ENCODE peak calls at places on chromosomes 11 and 22, in four cellular contexts. V is NCI-H2029, J is EH, X is H54. A is an unnamed sample.

GRCh38 chr22:37193629-37194191 is 5.7 kb upstream of the C1QTNF6 start:
- DNase-seq in J (peak; percentile 60), V (no peak), X (no peak), A (no peak)

GRCh38 chr11:8794677-8795103 is 112.1 kb downstream of the RPL27A start:
- DNase-seq in V (no peak), J (no peak), X (no peak), A (no peak)

GRCh38 chr11:46827995-46828394 is 18.1 kb downstream of the CKAP5 start:
- DNase-seq in X (no peak), V (no peak), J (peak; percentile 20), A (peak; percentile 49)

GRCh38 chr11:105854269-105854668 is 167.8 kb downstream of the MSANTD4 start:
- DNase-seq in X (no peak), J (no peak), V (no peak), A (no peak)

GRCh38 chr22:27850000-27850465 is 48.5 kb upstream of the MN1 start:
- DNase-seq in X (no peak), J (no peak), V (no peak), A (peak; percentile 64)

GRCh38 chr11:27520226-27520625 is 13.7 kb upstream of the LIN7C start:
- DNase-seq in J (peak; percentile 19), X (no peak), V (no peak), A (no peak)

GRCh38 chr11:208177-208916 is 839 bp downstream of the RIC8A start:
- DNase-seq in V (peak; percentile 63), J (peak; percentile 79), X (peak; percentile 79), A (peak; percentile 58)

GRCh38 chr11:73734996-73735395 is 25.9 kb downstream of the RAB6A start:
- DNase-seq in J (peak; percentile 55), X (no peak), V (no peak), A (peak; percentile 18)

GRCh38 chr11:125215951-125216350 is 51.4 kb downstream of the PKNOX2 start:
- DNase-seq in V (no peak), X (no peak), J (no peak), A (no peak)

GRCh38 chr11:116853461-116854073 is 16.1 kb upstream of the APOA1 start:
- DNase-seq in J (peak; percentile 96), X (peak; percentile 66), V (peak; percentile 66), A (peak; percentile 83)

GRCh38 chr11:69726481-69726880 is 22.7 kb upstream of the FGF19 start:
- DNase-seq in X (no peak), J (no peak), V (no peak), A (no peak)

A was measured in fibroblast of the aortic adventitia.